ENCODE peak calls at places on chromosomes 7 and 10, in six cellular contexts. One of them, this sample, is unnamed.

GRCh38 chr7:43878867-43879266 is 9.6 kb upstream of the MRPS24 start:
- DNase-seq in lower lobe of right lung: no peak
- DNase-seq in WERI-Rb-1: no peak
- DNase-seq in heart right ventricle: no peak
- DNase-seq in lung: no peak
- DNase-seq in CD8-positive, alpha-beta T cell: no peak
- DNase-seq in this sample: no peak

GRCh38 chr7:42877852-42878251 is 34.0 kb downstream of the C7orf25 start:
- DNase-seq in CD8-positive, alpha-beta T cell: no peak
- DNase-seq in lower lobe of right lung: peak
- DNase-seq in lung: no peak
- DNase-seq in WERI-Rb-1: no peak
- DNase-seq in heart right ventricle: no peak
- DNase-seq in this sample: no peak

GRCh38 chr7:106737202-106737562 is 76.2 kb upstream of the CCDC71L start:
- DNase-seq in heart right ventricle: no peak
- DNase-seq in WERI-Rb-1: no peak
- DNase-seq in lung: no peak
- DNase-seq in CD8-positive, alpha-beta T cell: no peak
- DNase-seq in lower lobe of right lung: no peak
- DNase-seq in this sample: no peak

GRCh38 chr7:55432937-55433784 is 68.0 kb downstream of the LANCL2 start:
- DNase-seq in CD8-positive, alpha-beta T cell: no peak
- DNase-seq in lung: no peak
- DNase-seq in lower lobe of right lung: no peak
- DNase-seq in heart right ventricle: no peak
- DNase-seq in WERI-Rb-1: peak
- DNase-seq in this sample: no peak

GRCh38 chr10:28839600-28840007 is 162.3 kb downstream of the BAMBI start:
- DNase-seq in CD8-positive, alpha-beta T cell: no peak
- DNase-seq in heart right ventricle: peak
- DNase-seq in lower lobe of right lung: no peak
- DNase-seq in lung: no peak
- DNase-seq in WERI-Rb-1: no peak
- DNase-seq in this sample: no peak

GRCh38 chr7:44107116-44107960 is 3.2 kb downstream of the AEBP1 start:
- DNase-seq in lower lobe of right lung: no peak
- DNase-seq in heart right ventricle: no peak
- DNase-seq in CD8-positive, alpha-beta T cell: no peak
- DNase-seq in lung: no peak
- DNase-seq in WERI-Rb-1: no peak
- DNase-seq in this sample: no peak

GRCh38 chr7:96710544-96710943 is 898 bp upstream of the SEM1 start:
- DNase-seq in heart right ventricle: no peak
- DNase-seq in lung: no peak
- DNase-seq in WERI-Rb-1: no peak
- DNase-seq in lower lobe of right lung: no peak
- DNase-seq in CD8-positive, alpha-beta T cell: no peak
- DNase-seq in this sample: no peak

GRCh38 chr10:116183733-116184447 is 89.1 kb downstream of the GFRA1 start:
- DNase-seq in WERI-Rb-1: no peak
- DNase-seq in lower lobe of right lung: no peak
- DNase-seq in lung: no peak
- DNase-seq in heart right ventricle: no peak
- DNase-seq in CD8-positive, alpha-beta T cell: no peak
- DNase-seq in this sample: no peak

GRCh38 chr7:33547880-33548279 is 357.5 kb upstream of the BMPER start:
- DNase-seq in WERI-Rb-1: no peak
- DNase-seq in heart right ventricle: no peak
- DNase-seq in CD8-positive, alpha-beta T cell: no peak
- DNase-seq in lower lobe of right lung: no peak
- DNase-seq in lung: no peak
- DNase-seq in this sample: no peak

GRCh38 chr7:36201122-36201723 is 48.2 kb downstream of the EEPD1 start:
- DNase-seq in WERI-Rb-1: no peak
- DNase-seq in CD8-positive, alpha-beta T cell: no peak
- DNase-seq in lower lobe of right lung: no peak
- DNase-seq in heart right ventricle: no peak
- DNase-seq in lung: no peak
- DNase-seq in this sample: no peak

GRCh38 chr7:65438593-65438992 is 64.9 kb downstream of the ZNF92 start:
- DNase-seq in CD8-positive, alpha-beta T cell: no peak
- DNase-seq in WERI-Rb-1: no peak
- DNase-seq in heart right ventricle: no peak
- DNase-seq in lower lobe of right lung: no peak
- DNase-seq in lung: no peak
- DNase-seq in this sample: no peak

GRCh38 chr10:32412499-32412853 is 33.5 kb upstream of the CCDC7 start:
- DNase-seq in heart right ventricle: no peak
- DNase-seq in lower lobe of right lung: no peak
- DNase-seq in lung: no peak
- DNase-seq in WERI-Rb-1: no peak
- DNase-seq in CD8-positive, alpha-beta T cell: no peak
- DNase-seq in this sample: no peak
- H3K27ac ChIP-seq in heart right ventricle: peak
- H3K27ac ChIP-seq in lower lobe of right lung: no peak
- H3K27ac ChIP-seq in lung: peak
- H3K27ac ChIP-seq in WERI-Rb-1: no peak
- H3K27ac ChIP-seq in CD8-positive, alpha-beta T cell: no peak
- H3K27ac ChIP-seq in this sample: no peak

DNA sequence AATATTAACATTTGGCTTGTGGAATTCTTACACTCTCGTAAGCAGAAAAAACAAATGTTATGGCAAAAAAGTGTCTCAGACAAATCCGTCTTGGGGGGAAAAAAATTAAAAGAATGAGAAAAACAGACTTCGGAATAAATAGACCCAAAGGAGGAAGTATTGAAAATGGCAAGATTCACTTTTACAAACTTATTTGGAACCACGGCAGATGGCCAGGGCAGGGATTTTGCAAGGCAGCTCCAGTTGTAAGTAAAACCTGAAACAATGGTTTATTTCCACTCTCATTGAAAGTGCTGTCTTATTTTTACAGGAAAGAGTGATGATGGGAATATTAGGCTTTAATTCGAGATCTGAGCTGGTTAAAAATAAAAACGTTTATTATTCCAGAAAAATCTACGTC is 1.5 kb upstream of the ZNF438 start:
- DNase-seq in heart right ventricle: no peak
- DNase-seq in lung: no peak
- DNase-seq in CD8-positive, alpha-beta T cell: no peak
- DNase-seq in WERI-Rb-1: no peak
- DNase-seq in lower lobe of right lung: no peak
- DNase-seq in this sample: no peak
- H3K27ac ChIP-seq in heart right ventricle: peak
- H3K27ac ChIP-seq in lung: no peak
- H3K27ac ChIP-seq in CD8-positive, alpha-beta T cell: no peak
- H3K27ac ChIP-seq in WERI-Rb-1: no peak
- H3K27ac ChIP-seq in lower lobe of right lung: peak
- H3K27ac ChIP-seq in this sample: no peak

GRCh38 chr10:96902117-96902516 is 70.0 kb downstream of the LCOR start:
- DNase-seq in CD8-positive, alpha-beta T cell: no peak
- DNase-seq in lower lobe of right lung: no peak
- DNase-seq in WERI-Rb-1: no peak
- DNase-seq in heart right ventricle: no peak
- DNase-seq in lung: no peak
- DNase-seq in this sample: no peak

GRCh38 chr10:96906864-96907263 is 74.8 kb downstream of the LCOR start:
- DNase-seq in CD8-positive, alpha-beta T cell: no peak
- DNase-seq in lung: no peak
- DNase-seq in heart right ventricle: no peak
- DNase-seq in lower lobe of right lung: no peak
- DNase-seq in WERI-Rb-1: no peak
- DNase-seq in this sample: no peak

GRCh38 chr10:96902762-96903358 is 70.8 kb downstream of the LCOR start:
- DNase-seq in WERI-Rb-1: no peak
- DNase-seq in lower lobe of right lung: no peak
- DNase-seq in heart right ventricle: no peak
- DNase-seq in lung: no peak
- DNase-seq in CD8-positive, alpha-beta T cell: no peak
- DNase-seq in this sample: no peak

GRCh38 chr10:96904648-96905047 is 72.5 kb downstream of the LCOR start:
- DNase-seq in lower lobe of right lung: no peak
- DNase-seq in lung: no peak
- DNase-seq in CD8-positive, alpha-beta T cell: no peak
- DNase-seq in heart right ventricle: no peak
- DNase-seq in WERI-Rb-1: no peak
- DNase-seq in this sample: no peak
- H3K27ac ChIP-seq in lower lobe of right lung: no peak
- H3K27ac ChIP-seq in lung: no peak
- H3K27ac ChIP-seq in CD8-positive, alpha-beta T cell: no peak
- H3K27ac ChIP-seq in heart right ventricle: no peak
- H3K27ac ChIP-seq in WERI-Rb-1: no peak
- H3K27ac ChIP-seq in this sample: no peak

DNA sequence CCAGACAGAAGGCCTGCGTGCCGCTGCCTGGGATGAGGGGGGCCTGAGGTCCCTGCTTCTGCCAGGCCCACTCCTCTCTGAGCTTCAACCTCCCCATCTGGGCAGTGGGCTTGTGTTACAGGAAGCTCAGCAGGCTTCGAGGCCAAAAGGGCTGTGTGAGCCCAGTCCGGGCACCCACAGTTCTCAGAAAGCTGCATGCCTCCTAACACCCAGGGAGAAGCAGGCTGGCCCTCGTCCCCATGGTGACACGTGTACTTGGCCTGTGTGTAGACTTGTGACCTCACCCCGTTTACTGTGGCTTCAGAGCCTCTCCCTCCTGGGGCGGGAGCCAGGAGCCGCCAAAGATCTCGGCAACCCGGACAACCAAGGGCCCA is 2.2 kb upstream of the GRIFIN start:
- DNase-seq in lower lobe of right lung: peak
- DNase-seq in lung: peak
- DNase-seq in CD8-positive, alpha-beta T cell: no peak
- DNase-seq in heart right ventricle: peak
- DNase-seq in WERI-Rb-1: no peak
- DNase-seq in this sample: no peak
- H3K27ac ChIP-seq in lower lobe of right lung: no peak
- H3K27ac ChIP-seq in lung: no peak
- H3K27ac ChIP-seq in CD8-positive, alpha-beta T cell: no peak
- H3K27ac ChIP-seq in heart right ventricle: no peak
- H3K27ac ChIP-seq in WERI-Rb-1: no peak
- H3K27ac ChIP-seq in this sample: no peak

DNA sequence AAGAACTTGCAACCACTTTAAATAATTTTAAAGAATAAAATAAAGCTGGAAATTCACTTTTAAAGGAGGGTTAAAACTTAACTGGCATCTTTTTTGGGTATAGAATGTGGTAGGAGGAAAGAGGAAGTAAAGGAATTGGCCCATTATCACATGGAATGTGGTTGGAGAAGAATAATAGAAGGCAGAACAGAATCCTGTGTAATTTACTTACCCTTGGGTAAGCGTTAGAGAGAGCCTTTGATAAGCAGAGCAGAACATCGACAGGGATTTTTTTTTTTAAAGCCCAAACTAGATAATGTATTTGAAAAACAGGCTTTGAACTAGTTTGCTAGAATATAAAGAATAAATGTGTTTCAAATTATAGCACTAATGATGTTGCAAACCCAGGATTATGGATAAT is 199.8 kb upstream of the KIAA1217 start:
- DNase-seq in lower lobe of right lung: no peak
- DNase-seq in heart right ventricle: no peak
- DNase-seq in CD8-positive, alpha-beta T cell: no peak
- DNase-seq in lung: no peak
- DNase-seq in WERI-Rb-1: no peak
- DNase-seq in this sample: no peak
- H3K27ac ChIP-seq in lower lobe of right lung: no peak
- H3K27ac ChIP-seq in heart right ventricle: no peak
- H3K27ac ChIP-seq in CD8-positive, alpha-beta T cell: no peak
- H3K27ac ChIP-seq in lung: no peak
- H3K27ac ChIP-seq in WERI-Rb-1: no peak
- H3K27ac ChIP-seq in this sample: no peak

GRCh38 chr10:79148452-79149344 is 79.9 kb downstream of the ZMIZ1 start:
- DNase-seq in WERI-Rb-1: peak
- DNase-seq in heart right ventricle: peak
- DNase-seq in lung: peak
- DNase-seq in CD8-positive, alpha-beta T cell: no peak
- DNase-seq in lower lobe of right lung: peak
- DNase-seq in this sample: peak
- H3K27ac ChIP-seq in WERI-Rb-1: peak
- H3K27ac ChIP-seq in heart right ventricle: peak
- H3K27ac ChIP-seq in lung: peak
- H3K27ac ChIP-seq in CD8-positive, alpha-beta T cell: no peak
- H3K27ac ChIP-seq in lower lobe of right lung: peak
- H3K27ac ChIP-seq in this sample: peak

DNA sequence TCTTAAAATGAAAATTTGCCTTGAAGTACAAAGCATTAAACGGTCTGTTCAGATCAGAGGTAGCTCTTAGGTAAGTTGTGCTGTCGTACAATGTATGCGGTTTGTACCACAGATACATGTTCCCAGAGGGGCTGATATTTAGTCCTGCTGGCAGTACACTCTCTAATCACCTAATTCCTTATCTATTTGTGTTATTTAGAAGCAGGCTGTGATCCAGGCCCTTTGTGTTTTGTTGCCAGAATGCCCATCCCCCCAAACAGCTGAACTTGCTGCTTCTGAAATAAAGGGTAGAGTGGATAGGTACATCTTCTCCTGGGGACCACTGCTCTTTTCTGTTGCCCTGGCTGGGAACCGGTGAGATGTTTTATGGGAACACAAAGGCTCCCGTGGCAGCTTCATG is 84.5 kb downstream of the SND1 start:
- DNase-seq in CD8-positive, alpha-beta T cell: no peak
- DNase-seq in lung: no peak
- DNase-seq in lower lobe of right lung: no peak
- DNase-seq in WERI-Rb-1: no peak
- DNase-seq in heart right ventricle: no peak
- DNase-seq in this sample: no peak
- H3K27ac ChIP-seq in CD8-positive, alpha-beta T cell: no peak
- H3K27ac ChIP-seq in lung: no peak
- H3K27ac ChIP-seq in lower lobe of right lung: no peak
- H3K27ac ChIP-seq in WERI-Rb-1: no peak
- H3K27ac ChIP-seq in heart right ventricle: no peak
- H3K27ac ChIP-seq in this sample: no peak

DNA sequence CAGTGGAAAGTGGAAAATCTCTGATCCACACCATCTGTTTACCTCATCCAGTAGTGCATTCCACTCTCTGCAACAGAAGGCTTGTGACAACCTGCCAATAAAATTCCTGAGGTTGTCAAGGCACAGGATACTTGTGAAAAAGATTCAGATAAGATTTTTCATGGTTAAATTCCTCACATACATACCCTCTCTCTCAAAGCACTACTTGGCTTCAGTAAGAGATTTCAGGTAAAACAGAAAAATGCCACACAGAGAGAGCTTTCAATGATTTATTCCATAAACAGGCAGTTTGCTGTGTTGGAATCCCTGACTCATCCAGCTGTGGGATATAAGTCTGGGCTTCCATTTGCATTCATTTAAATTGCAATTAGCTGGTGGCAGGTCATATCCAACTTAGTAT is 99.7 kb upstream of the CAV2 start:
- DNase-seq in lung: no peak
- DNase-seq in CD8-positive, alpha-beta T cell: no peak
- DNase-seq in lower lobe of right lung: no peak
- DNase-seq in WERI-Rb-1: no peak
- DNase-seq in heart right ventricle: no peak
- DNase-seq in this sample: no peak
- H3K27ac ChIP-seq in lung: no peak
- H3K27ac ChIP-seq in CD8-positive, alpha-beta T cell: no peak
- H3K27ac ChIP-seq in lower lobe of right lung: no peak
- H3K27ac ChIP-seq in WERI-Rb-1: no peak
- H3K27ac ChIP-seq in heart right ventricle: no peak
- H3K27ac ChIP-seq in this sample: no peak

GRCh38 chr7:32068411-32068905 is 1.7 kb downstream of the PDE1C start:
- DNase-seq in WERI-Rb-1: no peak
- DNase-seq in lung: no peak
- DNase-seq in heart right ventricle: no peak
- DNase-seq in lower lobe of right lung: no peak
- DNase-seq in CD8-positive, alpha-beta T cell: no peak
- DNase-seq in this sample: no peak
- H3K27ac ChIP-seq in WERI-Rb-1: no peak
- H3K27ac ChIP-seq in lung: peak
- H3K27ac ChIP-seq in heart right ventricle: peak
- H3K27ac ChIP-seq in lower lobe of right lung: no peak
- H3K27ac ChIP-seq in CD8-positive, alpha-beta T cell: no peak
- H3K27ac ChIP-seq in this sample: peak